ENCODE peak calls at places on chromosomes 7 and 10, in eight cellular contexts. N is pancreas, Q is breast epithelium, C is spleen, I is GM06990, V is BJ, A is lower leg skin, M is adrenal gland. J is an unnamed sample.

GRCh38 chr7:18829518-18830252 is 287.8 kb downstream of the TWIST1 start:
- DNase-seq in N (no peak), Q (no peak), C (no peak), I (no peak), V (peak), A (peak), M (no peak), J (peak)

GRCh38 chr7:64640504-64640903 is 25.4 kb upstream of the ZNF107 start:
- DNase-seq in N (no peak), Q (no peak), C (no peak), I (no peak), V (no peak), A (no peak), M (no peak), J (no peak)

GRCh38 chr7:73870041-73870492 is 9.1 kb downstream of the TMEM270 start:
- DNase-seq in N (no peak), Q (no peak), C (no peak), I (no peak), V (no peak), A (no peak), M (no peak), J (no peak)

GRCh38 chr10:96665306-96665705 is 55.0 kb downstream of the PIK3AP1 start:
- DNase-seq in N (no peak), Q (no peak), C (no peak), I (no peak), V (peak), A (no peak), M (no peak), J (peak)

GRCh38 chr7:143216151-143216550 is 5.7 kb upstream of the TAS2R40 start:
- DNase-seq in N (no peak), Q (no peak), C (no peak), I (no peak), V (no peak), A (no peak), M (no peak), J (peak)

GRCh38 chr7:95546647-95547046 is 49.7 kb downstream of the PDK4 start:
- DNase-seq in N (no peak), Q (no peak), C (no peak), I (no peak), V (no peak), A (no peak), M (no peak), J (no peak)

GRCh38 chr7:27351137-27351536 is 108.5 kb downstream of the EVX1 start:
- DNase-seq in N (no peak), Q (no peak), C (no peak), I (no peak), V (no peak), A (no peak), M (no peak), J (no peak)

GRCh38 chr10:6062101-6062771 is at the start of gene IL2RA:
- DNase-seq in N (no peak), Q (no peak), C (peak), I (no peak), V (no peak), A (no peak), M (no peak), J (no peak)

GRCh38 chr7:25303380-25304321 is 75.4 kb upstream of the NPVF start:
- DNase-seq in N (no peak), Q (no peak), C (no peak), I (no peak), V (no peak), A (peak), M (no peak), J (no peak)

GRCh38 chr10:72308320-72308987 is 34.7 kb downstream of the DDIT4 start:
- DNase-seq in N (peak), Q (no peak), C (peak), I (no peak), V (no peak), A (no peak), M (peak), J (no peak)

GRCh38 chr7:17661982-17662585 is 278.2 kb downstream of the SNX13 start:
- DNase-seq in N (no peak), Q (no peak), C (no peak), I (no peak), V (no peak), A (no peak), M (no peak), J (no peak)

GRCh38 chr10:75598998-75599397 is 167.6 kb downstream of the LRMDA start:
- DNase-seq in N (no peak), Q (no peak), C (no peak), I (no peak), V (no peak), A (no peak), M (no peak), J (no peak)

GRCh38 chr10:114102253-114102652 is 58.6 kb downstream of the ADRB1 start:
- DNase-seq in N (no peak), Q (no peak), C (no peak), I (no peak), V (no peak), A (no peak), M (no peak), J (no peak)

GRCh38 chr7:98836811-98837631 is 32.8 kb downstream of the TMEM130 start:
- DNase-seq in N (peak), Q (no peak), C (no peak), I (peak), V (no peak), A (no peak), M (no peak), J (no peak)

GRCh38 chr10:72010234-72010992 is 46.2 kb downstream of the CHST3 start:
- DNase-seq in N (no peak), Q (no peak), C (no peak), I (no peak), V (no peak), A (no peak), M (no peak), J (no peak)

GRCh38 chr7:22351878-22352277 is 5.1 kb downstream of the RAPGEF5 start:
- DNase-seq in N (no peak), Q (no peak), C (no peak), I (no peak), V (no peak), A (no peak), M (peak), J (no peak)

GRCh38 chr10:127349737-127350136 is 153.3 kb upstream of the INSYN2A start:
- DNase-seq in N (no peak), Q (no peak), C (no peak), I (no peak), V (no peak), A (no peak), M (no peak), J (no peak)

GRCh38 chr10:11335167-11335652 is 276.2 kb downstream of the USP6NL start:
- DNase-seq in N (no peak), Q (no peak), C (peak), I (no peak), V (no peak), A (no peak), M (no peak), J (no peak)

GRCh38 chr7:90595801-90596683 is at the start of gene CDK14:
- DNase-seq in N (peak), Q (peak), C (peak), I (peak), V (no peak), A (peak), M (peak), J (no peak)

GRCh38 chr7:41808541-41808940 is 105.7 kb upstream of the INHBA start:
- DNase-seq in N (no peak), Q (no peak), C (no peak), I (no peak), V (no peak), A (no peak), M (no peak), J (no peak)

GRCh38 chr7:148395990-148396716 is 194.4 kb upstream of the C7orf33 start:
- DNase-seq in N (no peak), Q (no peak), C (no peak), I (no peak), V (no peak), A (no peak), M (no peak), J (no peak)

GRCh38 chr7:44906980-44907379 is 21.6 kb upstream of the PURB start:
- DNase-seq in N (no peak), Q (no peak), C (no peak), I (no peak), V (no peak), A (no peak), M (no peak), J (no peak)

GRCh38 chr7:76108540-76109233 is 60.8 kb downstream of the MDH2 start:
- DNase-seq in N (peak), Q (peak), C (no peak), I (no peak), V (no peak), A (no peak), M (peak), J (no peak)

GRCh38 chr7:78510580-78511188 is 712.1 kb downstream of the PHTF2 start:
- DNase-seq in N (peak), Q (no peak), C (no peak), I (no peak), V (no peak), A (no peak), M (peak), J (peak)

GRCh38 chr7:74164985-74165456 is 9.1 kb upstream of the EIF4H start:
- DNase-seq in N (peak), Q (no peak), C (no peak), I (no peak), V (no peak), A (no peak), M (peak), J (no peak)

GRCh38 chr7:39609462-39610149 is 13.8 kb upstream of the RALA start:
- DNase-seq in N (no peak), Q (no peak), C (peak), I (peak), V (no peak), A (no peak), M (no peak), J (no peak)

GRCh38 chr7:94061316-94061715 is 57.2 kb upstream of the BET1 start:
- DNase-seq in N (no peak), Q (no peak), C (no peak), I (no peak), V (no peak), A (no peak), M (no peak), J (no peak)

GRCh38 chr7:129831424-129832058 is 121.2 kb downstream of the UBE2H start:
- DNase-seq in N (peak), Q (no peak), C (no peak), I (no peak), V (peak), A (no peak), M (peak), J (peak)

GRCh38 chr7:17239046-17239445 is 59.4 kb upstream of the AHR start:
- DNase-seq in N (no peak), Q (no peak), C (no peak), I (no peak), V (no peak), A (no peak), M (no peak), J (no peak)

GRCh38 chr10:104209575-104210198 is 22.5 kb downstream of the CFAP43 start:
- DNase-seq in N (peak), Q (no peak), C (no peak), I (no peak), V (no peak), A (no peak), M (peak), J (no peak)

GRCh38 chr10:10903620-10904019 is 114.1 kb upstream of the CELF2 start:
- DNase-seq in N (no peak), Q (no peak), C (no peak), I (no peak), V (no peak), A (no peak), M (no peak), J (no peak)

GRCh38 chr10:109504401-109504800 is 418.9 kb downstream of the XPNPEP1 start:
- DNase-seq in N (no peak), Q (no peak), C (no peak), I (no peak), V (no peak), A (no peak), M (no peak), J (no peak)

GRCh38 chr7:25862254-25862992 is 289.6 kb upstream of the NFE2L3 start:
- DNase-seq in N (peak), Q (peak), C (peak), I (peak), V (peak), A (peak), M (peak), J (peak)

GRCh38 chr7:149440222-149440621 is 20.6 kb downstream of the ZNF777 start:
- DNase-seq in N (no peak), Q (no peak), C (no peak), I (no peak), V (no peak), A (no peak), M (no peak), J (no peak)

GRCh38 chr7:51230723-51231122 is 85.9 kb downstream of the COBL start:
- DNase-seq in N (no peak), Q (no peak), C (no peak), I (no peak), V (no peak), A (no peak), M (no peak), J (no peak)

GRCh38 chr10:33955676-33956075 is 621.2 kb upstream of the NRP1 start:
- DNase-seq in N (no peak), Q (no peak), C (no peak), I (no peak), V (no peak), A (no peak), M (no peak), J (no peak)

GRCh38 chr7:77538186-77538907 is 1.3 kb downstream of the PTPN12 start:
- DNase-seq in N (peak), Q (peak), C (peak), I (peak), V (peak), A (peak), M (peak), J (peak)

GRCh38 chr7:101740981-101741725 is 76.3 kb upstream of the CUX1 start:
- DNase-seq in N (no peak), Q (no peak), C (no peak), I (peak), V (no peak), A (no peak), M (no peak), J (no peak)

GRCh38 chr10:5814110-5815107 is 1.2 kb upstream of the GDI2 start:
- DNase-seq in N (no peak), Q (no peak), C (peak), I (no peak), V (no peak), A (no peak), M (no peak), J (no peak)

GRCh38 chr10:97623277-97623676 is 10.0 kb downstream of the MORN4 start:
- DNase-seq in N (no peak), Q (no peak), C (no peak), I (no peak), V (no peak), A (no peak), M (no peak), J (no peak)

DNA sequence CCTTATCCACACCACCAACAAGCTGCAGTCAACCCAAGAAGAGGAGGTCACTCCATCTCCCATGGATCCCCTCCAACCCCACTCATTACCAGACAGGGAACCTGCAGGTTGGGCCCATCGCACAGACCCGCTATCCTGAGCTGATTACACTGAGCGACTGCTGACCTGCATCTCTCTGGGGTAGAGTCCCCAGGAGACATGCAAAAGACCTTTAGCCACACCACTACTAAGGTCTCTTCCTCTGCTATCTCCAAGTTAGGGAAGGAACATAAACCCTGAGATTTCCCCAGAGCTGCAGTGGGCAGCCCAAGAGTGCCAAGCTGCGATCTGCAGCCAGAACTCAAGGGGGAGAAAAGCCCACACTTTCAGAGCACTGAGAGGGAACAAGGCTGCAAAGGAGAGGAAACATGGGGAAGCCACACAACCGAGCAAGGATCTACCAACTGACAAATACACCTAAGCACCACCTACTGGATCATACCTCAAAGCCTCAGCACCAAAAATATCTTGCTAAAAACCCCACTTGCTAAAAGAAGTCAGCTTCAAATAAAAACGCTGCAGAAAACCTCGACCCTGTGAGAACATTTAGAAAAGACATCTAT is 298.2 kb downstream of the SORCS1 start:
- DNase-seq in N (no peak), Q (no peak), C (no peak), I (peak), V (no peak), A (no peak), M (no peak), J (no peak)
- TF ChIP-seq CTCF in N (no peak), Q (no peak), C (no peak), I (no peak), V (no peak), A (no peak), M (no peak), J (no peak)

DNA sequence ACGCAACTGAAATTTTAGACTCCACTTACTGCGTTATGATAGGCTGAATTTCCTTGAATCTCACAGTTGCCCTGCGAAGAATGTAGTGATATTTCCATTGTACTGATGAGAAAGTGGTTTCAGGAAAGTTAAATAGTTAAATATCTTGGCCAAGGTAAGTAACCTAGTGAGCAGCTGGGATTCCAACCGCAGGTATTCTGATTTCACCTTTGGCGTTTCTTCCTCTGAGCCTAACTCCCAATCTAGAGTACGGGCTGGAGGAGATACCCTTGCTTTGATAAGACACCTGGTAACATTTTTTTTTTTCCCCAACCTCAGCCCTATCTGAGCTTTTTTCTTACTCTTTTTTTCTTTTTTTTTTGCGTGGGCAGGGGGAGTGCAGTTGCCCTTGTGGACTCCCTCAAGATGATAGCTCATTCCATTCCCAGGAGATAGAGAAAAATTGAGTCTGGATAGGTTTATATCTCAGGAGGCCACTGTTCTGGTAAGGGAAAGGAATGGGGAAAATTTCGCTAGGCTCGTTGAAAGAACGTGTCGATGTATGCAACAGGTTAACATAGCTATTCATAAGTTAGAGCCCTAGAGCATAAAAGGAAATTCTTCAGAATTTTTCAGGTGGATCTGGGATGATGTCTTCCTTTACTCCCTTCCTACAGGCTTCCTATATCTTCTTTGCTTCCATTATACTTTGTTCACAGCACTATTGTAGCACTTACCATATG is 3.1 kb upstream of the TAS2R38 start:
- DNase-seq in N (no peak), Q (no peak), C (no peak), I (no peak), V (no peak), A (no peak), M (no peak), J (no peak)
- H3K4me3 ChIP-seq in N (no peak), Q (peak), C (peak), I (no peak), V (no peak), A (no peak), M (no peak), J (no peak)

DNA sequence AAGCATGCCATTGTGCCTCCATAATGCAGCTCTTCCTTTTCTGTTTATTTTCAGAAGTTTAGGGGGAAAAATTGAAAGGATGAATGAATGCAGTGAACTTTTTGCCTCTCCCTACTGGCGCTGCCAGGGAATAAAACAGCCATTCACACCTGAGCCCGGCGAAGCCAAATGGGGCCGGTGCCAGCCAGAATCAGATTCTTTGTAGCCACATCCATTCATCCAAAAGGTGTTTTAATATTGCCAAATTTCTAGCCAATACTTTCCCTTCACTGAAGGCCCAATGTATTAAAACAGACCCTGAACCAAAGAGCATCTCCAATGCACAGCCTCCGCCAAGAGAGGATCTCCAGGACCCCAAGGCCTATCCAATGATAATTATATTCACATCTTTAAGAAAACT is 12.2 kb downstream of the EBF3 start:
- DNase-seq in N (no peak), Q (no peak), C (no peak), I (no peak), V (no peak), A (no peak), M (no peak), J (no peak)
- TF ChIP-seq CTCF in N (no peak), Q (no peak), C (no peak), I (no peak), V (no peak), A (no peak), M (no peak), J (no peak)

DNA sequence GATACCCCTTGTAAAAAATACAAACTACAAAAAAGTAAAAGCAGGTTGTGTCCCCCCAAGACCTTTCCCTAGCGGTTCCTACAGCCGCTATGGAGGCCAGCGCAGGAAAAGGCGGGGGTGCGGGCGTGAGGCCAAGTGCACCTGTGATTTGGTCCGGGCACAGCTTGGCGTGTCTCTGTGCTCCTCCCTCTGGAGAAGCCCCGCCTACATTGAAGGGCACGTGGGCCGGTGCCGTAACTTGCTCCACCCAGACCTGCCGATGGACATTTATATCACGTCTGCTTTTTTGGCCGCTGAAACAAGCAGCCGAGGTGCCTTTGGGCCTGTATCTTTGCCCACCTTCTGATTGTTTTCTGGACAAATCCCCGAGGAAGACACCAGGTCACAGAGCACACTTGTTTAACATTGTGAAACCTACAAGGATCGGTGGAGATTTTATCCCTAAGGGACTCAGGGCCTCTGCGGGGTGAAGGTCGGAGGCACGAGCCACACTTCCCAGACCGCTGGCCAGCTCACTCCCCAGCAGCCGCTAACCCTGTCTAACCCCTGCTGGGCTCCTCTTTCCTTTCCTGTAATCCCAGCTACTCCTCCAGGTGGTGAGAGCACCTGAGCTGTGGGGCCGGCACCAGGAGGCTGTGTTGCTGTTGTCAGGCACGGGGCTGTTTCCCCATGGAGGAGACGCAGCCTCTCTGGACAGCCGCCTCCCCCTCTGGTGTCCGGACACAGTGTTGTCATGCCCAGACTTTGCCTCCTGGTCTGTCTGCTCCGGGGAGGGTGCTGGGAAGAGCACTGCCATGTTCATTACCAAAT is 18.8 kb upstream of the INPP5A start:
- DNase-seq in N (peak), Q (peak), C (peak), I (no peak), V (no peak), A (no peak), M (peak), J (no peak)
- H3K4me3 ChIP-seq in N (no peak), Q (peak), C (peak), I (no peak), V (no peak), A (no peak), M (no peak), J (no peak)

GRCh38 chr10:29117781-29118180 is 171.1 kb upstream of the LYZL1 start:
- DNase-seq in N (no peak), Q (no peak), C (no peak), I (no peak), V (no peak), A (no peak), M (no peak), J (no peak)
- TF ChIP-seq CTCF in N (no peak), Q (no peak), C (no peak), I (no peak), V (no peak), A (no peak), M (no peak), J (no peak)

J was measured in AG09309.